ENCODE peak calls at places on chromosomes 13 and 19, in four cellular contexts. J is right lobe of liver, T is mucosa of descending colon, Z is aorta. F is an unnamed sample. For H3K4me1, the result is how much of the 10 kb centered on the place peaks cover.

GRCh38 chr19:16463991-16464575 is 7.7 kb downstream of the EPS15L1 start:
- DNase-seq in J (no peak), T (no peak), Z (no peak), F (no peak)

GRCh38 chr13:64767054-64767453 is 2463.1 kb downstream of the PCDH9 start:
- DNase-seq in J (no peak), T (no peak), Z (no peak), F (no peak)

GRCh38 chr19:28288850-28289249 is 924.1 kb downstream of the UQCRFS1 start:
- DNase-seq in J (no peak), T (no peak), Z (no peak), F (no peak)

GRCh38 chr19:4063369-4064072 is 3.2 kb downstream of the ZBTB7A start:
- DNase-seq in J (no peak), T (no peak), Z (no peak), F (no peak)

GRCh38 chr19:53894736-53895135 is 12.7 kb downstream of the PRKCG start:
- DNase-seq in J (no peak), T (no peak), Z (no peak), F (no peak)

GRCh38 chr19:51029718-51030117 is 3.3 kb upstream of the KLK11 start:
- DNase-seq in J (no peak), T (no peak), Z (no peak), F (no peak)

GRCh38 chr19:18879579-18880373 is 16.2 kb downstream of the CERS1 start:
- DNase-seq in J (peak), T (peak), Z (no peak), F (no peak)

GRCh38 chr13:112522578-112522977 is 65.4 kb downstream of the TUBGCP3 start:
- DNase-seq in J (no peak), T (no peak), Z (no peak), F (no peak)

GRCh38 chr13:41470187-41470586 is 12.8 kb downstream of the RGCC start:
- DNase-seq in J (no peak), T (no peak), Z (no peak), F (no peak)

GRCh38 chr13:30151398-30151797 is 156.0 kb downstream of the KATNAL1 start:
- DNase-seq in J (no peak), T (no peak), Z (no peak), F (no peak)

GRCh38 chr19:38303517-38304351 is at the start of gene C19orf33:
- DNase-seq in J (no peak), T (peak), Z (no peak), F (no peak)

GRCh38 chr13:24927810-24928404 is 163.9 kb downstream of the RNF17 start:
- DNase-seq in J (no peak), T (no peak), Z (no peak), F (no peak)

GRCh38 chr13:44402902-44403719 is 29.5 kb downstream of the SERP2 start:
- DNase-seq in J (peak), T (no peak), Z (no peak), F (no peak)

GRCh38 chr13:28257305-28257704 is 119.0 kb downstream of the PAN3 start:
- DNase-seq in J (no peak), T (no peak), Z (no peak), F (no peak)

GRCh38 chr13:108226184-108226583 is 8.0 kb downstream of the ABHD13 start:
- DNase-seq in J (no peak), T (no peak), Z (no peak), F (no peak)

GRCh38 chr13:48400090-48400694 is 12.7 kb downstream of the LPAR6 start:
- DNase-seq in J (no peak), T (no peak), Z (no peak), F (no peak)

GRCh38 chr19:47032171-47032811 is 12.7 kb downstream of the NPAS1 start:
- DNase-seq in J (no peak), T (no peak), Z (no peak), F (no peak)

GRCh38 chr19:2917275-2918184 is 16.8 kb downstream of the ZNF57 start:
- DNase-seq in J (no peak), T (no peak), Z (no peak), F (no peak)

GRCh38 chr13:42490676-42491075 is 83.3 kb upstream of the TNFSF11 start:
- DNase-seq in J (no peak), T (no peak), Z (no peak), F (no peak)

GRCh38 chr13:23557733-23558132 is 12.5 kb upstream of the TNFRSF19 start:
- DNase-seq in J (no peak), T (no peak), Z (no peak), F (no peak)

GRCh38 chr13:23563085-23563484 is 7.1 kb upstream of the TNFRSF19 start:
- DNase-seq in J (no peak), T (no peak), Z (no peak), F (no peak)

GRCh38 chr13:23561261-23561660 is 9.0 kb upstream of the TNFRSF19 start:
- DNase-seq in J (no peak), T (no peak), Z (no peak), F (no peak)

GRCh38 chr13:23558675-23559536 is 11.3 kb upstream of the TNFRSF19 start:
- DNase-seq in J (no peak), T (no peak), Z (peak), F (peak)

GRCh38 chr13:23560571-23561089 is 9.6 kb upstream of the TNFRSF19 start:
- DNase-seq in J (no peak), T (no peak), Z (no peak), F (no peak)
- H3K4me1 ChIP-seq in J (under half), T (under half), Z (under half), F (under half)

DNA sequence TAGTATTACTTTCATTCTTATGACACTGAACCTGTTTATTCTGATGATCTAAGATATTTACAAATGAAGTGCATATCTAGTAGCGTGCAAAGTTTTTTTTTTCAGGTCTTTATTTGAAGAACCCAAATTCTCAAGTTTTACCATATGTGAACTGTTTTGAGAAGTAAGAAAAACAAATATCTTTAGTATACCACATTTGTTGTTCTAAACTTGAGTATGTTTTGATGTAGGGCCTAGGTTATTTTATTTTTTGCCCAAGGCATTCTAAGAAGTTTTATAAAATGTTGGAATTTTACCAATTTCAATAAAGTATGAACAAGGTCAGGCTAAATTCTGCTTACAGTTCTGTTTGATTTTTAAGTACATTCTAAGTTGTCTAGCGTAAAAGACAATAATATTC is 213.5 kb downstream of the PCCA start:
- DNase-seq in J (no peak), T (no peak), Z (no peak), F (no peak)
- H3K4me1 ChIP-seq in J (under half), T (under half), Z (under half), F (under half)

GRCh38 chr19:49335784-49336481 is 727 bp downstream of the CD37 start:
- DNase-seq in J (peak), T (no peak), Z (peak), F (peak)

GRCh38 chr19:49333426-49334288 is 1.5 kb upstream of the CD37 start:
- DNase-seq in J (peak), T (peak), Z (peak), F (no peak)

GRCh38 chr19:49336482-49337266 is 1.5 kb downstream of the CD37 start:
- DNase-seq in J (peak), T (no peak), Z (peak), F (peak)

GRCh38 chr19:49337267-49338022 is 2.2 kb downstream of the CD37 start:
- DNase-seq in J (no peak), T (no peak), Z (peak), F (no peak)

GRCh38 chr19:49335071-49335783 is at the start of gene CD37:
- DNase-seq in J (peak), T (no peak), Z (peak), F (no peak)
- H3K4me1 ChIP-seq in J (under half), T (under half), Z (under half), F (under half)

DNA sequence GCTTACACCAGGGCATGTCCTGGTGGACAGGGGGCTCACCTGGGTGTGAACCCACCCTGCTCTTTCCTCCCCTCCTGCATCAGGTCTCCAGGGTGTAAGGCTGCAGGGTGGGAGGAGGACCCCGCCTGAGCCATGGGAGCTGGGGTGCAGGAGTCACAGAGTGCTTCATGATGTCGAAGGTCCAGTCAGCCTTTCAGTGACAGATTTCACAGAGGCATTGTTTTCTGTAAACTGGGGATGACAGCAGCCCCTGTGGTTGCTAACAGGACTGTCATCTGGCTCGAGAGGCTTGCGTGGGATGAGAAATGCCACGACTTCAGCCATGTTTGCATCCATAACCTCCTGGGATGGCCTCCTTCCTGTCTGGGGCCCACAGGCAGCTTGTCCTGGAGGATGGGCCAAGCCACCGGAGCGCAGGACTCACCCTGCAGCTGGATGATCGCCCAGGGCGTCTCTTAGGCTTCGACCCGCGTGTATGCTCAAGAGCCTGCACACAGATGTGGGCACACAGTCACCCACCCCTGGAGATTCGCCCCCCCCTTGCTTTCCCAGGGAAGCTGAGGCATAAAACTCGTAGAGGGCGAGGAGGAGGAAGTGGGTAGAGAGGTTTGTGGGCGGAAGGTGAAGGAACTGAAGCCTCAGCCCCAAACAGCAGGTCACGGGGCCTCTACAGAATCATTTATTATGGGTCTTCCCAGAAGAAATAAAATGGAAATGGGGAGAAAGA is 4.9 kb downstream of the NANOS3 start:
- DNase-seq in J (peak), T (peak), Z (no peak), F (no peak)
- H3K4me1 ChIP-seq in J (under half), T (under half), Z (under half), F (under half)

F was measured in tibial artery.